ENCODE peak calls at places on chromosomes 6 and 20, in nine cellular contexts. J, S, O, A, F, K, R, T and Y are unnamed samples.
A peak's percentile ranks its signal among the peaks of the same experiment; 100 is the strongest.

GRCh38 chr20:6767536-6768227 is at the start of gene BMP2:
- DNase-seq in J (peak; percentile 29), S (peak; percentile 50), O (no peak), A (peak; percentile 50), F (no peak), K (peak; percentile 84), R (peak; percentile 30), T (peak; percentile 81), Y (peak; percentile 76)

GRCh38 chr20:11060423-11061205 is 386.8 kb upstream of the JAG1 start:
- DNase-seq in J (no peak), S (no peak), O (no peak), A (no peak), F (no peak), K (no peak), R (no peak), T (no peak), Y (no peak)

GRCh38 chr20:33074675-33075074 is 4.8 kb upstream of the BPIFB4 start:
- DNase-seq in J (no peak), S (no peak), O (no peak), A (no peak), F (no peak), K (no peak), R (no peak), T (no peak), Y (no peak)

GRCh38 chr6:32779036-32779435 is 15.7 kb upstream of the HLA-DQB2 start:
- DNase-seq in J (no peak), S (no peak), O (no peak), A (no peak), F (no peak), K (no peak), R (no peak), T (no peak), Y (no peak)

GRCh38 chr6:151722342-151722741 is 85.1 kb upstream of the ESR1 start:
- DNase-seq in J (no peak), S (no peak), O (no peak), A (no peak), F (no peak), K (no peak), R (no peak), T (no peak), Y (no peak)

GRCh38 chr6:142478117-142478516 is 176.3 kb downstream of the ADGRG6 start:
- DNase-seq in J (no peak), S (no peak), O (no peak), A (peak; percentile 41), F (peak; percentile 48), K (no peak), R (no peak), T (no peak), Y (peak; percentile 9)

GRCh38 chr6:69813508-69813907 is 16.7 kb upstream of the LMBRD1 start:
- DNase-seq in J (no peak), S (no peak), O (no peak), A (no peak), F (no peak), K (no peak), R (no peak), T (no peak), Y (no peak)

GRCh38 chr6:113763311-113763766 is 93.8 kb upstream of the MARCKS start:
- DNase-seq in J (no peak), S (no peak), O (no peak), A (peak; percentile 7), F (no peak), K (no peak), R (no peak), T (no peak), Y (no peak)

GRCh38 chr6:169158182-169158573 is 95.5 kb downstream of the THBS2 start:
- DNase-seq in J (no peak), S (peak; percentile 88), O (no peak), A (peak; percentile 81), F (no peak), K (no peak), R (no peak), T (no peak), Y (no peak)

GRCh38 chr20:1861996-1862664 is 33.1 kb upstream of the SIRPA start:
- DNase-seq in J (no peak), S (no peak), O (no peak), A (no peak), F (no peak), K (no peak), R (no peak), T (no peak), Y (no peak)

GRCh38 chr20:25361287-25361683 is 29.4 kb downstream of the ABHD12 start:
- DNase-seq in J (no peak), S (no peak), O (no peak), A (peak; percentile 64), F (no peak), K (no peak), R (no peak), T (no peak), Y (no peak)

GRCh38 chr6:114375803-114376202 is 33.0 kb upstream of the HS3ST5 start:
- DNase-seq in J (no peak), S (no peak), O (no peak), A (no peak), F (no peak), K (no peak), R (no peak), T (no peak), Y (no peak)

GRCh38 chr20:10616212-10616611 is 57.6 kb downstream of the JAG1 start:
- DNase-seq in J (no peak), S (no peak), O (no peak), A (no peak), F (no peak), K (no peak), R (no peak), T (no peak), Y (no peak)

GRCh38 chr6:75234126-75234865 is 9.3 kb downstream of the COX7A2 start:
- DNase-seq in J (no peak), S (no peak), O (no peak), A (no peak), F (no peak), K (no peak), R (no peak), T (no peak), Y (no peak)

GRCh38 chr20:10467985-10468845 is 33.1 kb downstream of the SLX4IP start:
- DNase-seq in J (no peak), S (no peak), O (no peak), A (peak; percentile 32), F (no peak), K (no peak), R (no peak), T (no peak), Y (no peak)

GRCh38 chr6:128464790-128465189 is 55.6 kb downstream of the PTPRK start:
- DNase-seq in J (no peak), S (no peak), O (no peak), A (no peak), F (no peak), K (no peak), R (no peak), T (no peak), Y (no peak)

GRCh38 chr20:2206957-2207769 is 88.6 kb upstream of the TGM3 start:
- DNase-seq in J (peak; percentile 90), S (peak; percentile 60), O (no peak), A (peak; percentile 28), F (peak; percentile 29), K (peak; percentile 92), R (peak; percentile 68), T (peak; percentile 84), Y (peak; percentile 50)

GRCh38 chr20:63829943-63830820 is 882 bp downstream of the ZBTB46 start:
- DNase-seq in J (no peak), S (peak; percentile 69), O (no peak), A (peak; percentile 36), F (no peak), K (no peak), R (no peak), T (no peak), Y (no peak)

GRCh38 chr6:9482030-9482731 is 932.7 kb downstream of the TFAP2A start:
- DNase-seq in J (peak; percentile 44), S (no peak), O (no peak), A (peak; percentile 96), F (peak; percentile 78), K (no peak), R (no peak), T (no peak), Y (no peak)

GRCh38 chr6:151063339-151063738 is 176.4 kb upstream of the AKAP12 start:
- DNase-seq in J (no peak), S (no peak), O (no peak), A (peak; percentile 72), F (peak; percentile 74), K (no peak), R (no peak), T (no peak), Y (no peak)

GRCh38 chr6:90285611-90286381 is 10.8 kb downstream of the BACH2 start:
- DNase-seq in J (peak; percentile 38), S (peak; percentile 71), O (peak; percentile 56), A (peak; percentile 91), F (peak; percentile 76), K (peak; percentile 93), R (no peak), T (no peak), Y (peak; percentile 86)

DNA sequence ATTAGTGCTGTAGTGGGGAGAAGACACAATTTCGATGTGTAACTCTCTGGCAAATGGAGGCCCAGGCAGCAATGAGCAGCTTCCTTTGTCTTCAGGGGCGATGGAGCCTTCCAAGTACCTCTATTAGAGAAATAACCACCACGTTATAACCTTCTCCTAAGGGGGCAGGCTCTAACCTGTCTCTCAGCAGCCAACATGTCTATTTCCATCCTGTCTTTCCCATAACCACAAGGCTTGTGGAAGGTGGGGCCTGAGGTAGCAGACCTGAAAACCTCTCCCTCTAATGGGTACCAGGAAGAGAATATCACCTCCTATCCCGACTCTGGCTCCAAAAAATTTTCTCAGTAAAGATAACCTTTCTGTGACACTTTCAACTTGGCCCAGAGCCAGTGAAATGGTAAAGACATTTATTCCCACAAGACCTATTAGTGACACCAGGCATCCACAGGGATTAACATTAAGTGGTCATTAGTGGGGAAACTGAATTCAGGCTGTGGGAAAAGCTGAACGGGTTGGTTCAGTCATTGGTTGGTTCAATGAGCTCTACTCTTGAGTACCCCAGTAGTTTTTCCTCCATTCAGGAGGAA is 4.0 kb downstream of the PEX6 start:
- DNase-seq in J (no peak), S (no peak), O (no peak), A (no peak), F (no peak), K (no peak), R (no peak), T (no peak), Y (no peak)
- TF ChIP-seq POLR2A in J (no peak), S (no peak), O (no peak), A (no peak), F (no peak), K (no peak), R (no peak), T (no peak), Y (peak; percentile 24)

GRCh38 chr20:62535964-62536363 is 60.2 kb upstream of the GATA5 start:
- DNase-seq in J (no peak), S (no peak), O (no peak), A (no peak), F (no peak), K (no peak), R (no peak), T (no peak), Y (no peak)
- TF ChIP-seq POLR2A in J (no peak), S (no peak), O (no peak), A (no peak), F (no peak), K (no peak), R (no peak), T (no peak), Y (no peak)

GRCh38 chr6:42783177-42783875 is 1.5 kb downstream of the BICRAL start:
- DNase-seq in J (peak; percentile 50), S (peak; percentile 91), O (no peak), A (peak; percentile 59), F (no peak), K (peak; percentile 94), R (peak; percentile 52), T (peak; percentile 86), Y (peak; percentile 89)
- TF ChIP-seq POLR2A in J (peak; percentile 23), S (peak; percentile 13), O (no peak), A (peak; percentile 69), F (peak; percentile 50), K (no peak), R (peak; percentile 89), T (peak; percentile 26), Y (peak; percentile 85)

GRCh38 chr20:51542033-51542893 is at the start of gene NFATC2:
- DNase-seq in J (no peak), S (peak; percentile 45), O (no peak), A (no peak), F (no peak), K (no peak), R (peak; percentile 86), T (peak; percentile 80), Y (peak; percentile 69)
- TF ChIP-seq POLR2A in J (no peak), S (no peak), O (no peak), A (no peak), F (no peak), K (no peak), R (no peak), T (no peak), Y (no peak)